ENCODE peak calls at places on chromosomes 3 and 15, in eight cellular contexts. A is SJSA1; I is stomach; Y is CD8-positive, alpha-beta T cell; Q is A549; M is esophagus muscularis mucosa; N is astrocyte; O is fibroblast of lung. X is an unnamed sample. For H3K4me1, the result is how much of the 10 kb centered on the place peaks cover.

GRCh38 chr15:95468820-95469219 is 861.7 kb upstream of the NR2F2 start:
- DNase-seq in O (no peak), I (no peak), Q (no peak), Y (no peak), A (no peak), M (no peak), N (no peak), X (no peak)

GRCh38 chr15:82944840-82945239 is 7.7 kb downstream of the HOMER2 start:
- DNase-seq in O (no peak), I (no peak), A (no peak), M (no peak), Q (no peak), N (peak), Y (no peak), X (no peak)

GRCh38 chr3:173709026-173709425 is 311.5 kb downstream of the NLGN1 start:
- DNase-seq in O (no peak), I (no peak), A (no peak), Q (no peak), M (no peak), N (peak), Y (no peak), X (no peak)

GRCh38 chr3:72996121-72996472 is 514 bp upstream of the PPP4R2 start:
- DNase-seq in Q (no peak), O (no peak), Y (peak), M (no peak), N (no peak), A (no peak), I (no peak), X (peak)

GRCh38 chr15:89845305-89845893 is 30.7 kb upstream of the ANPEP start:
- DNase-seq in Y (no peak), N (peak), A (no peak), M (no peak), I (no peak), Q (peak), O (peak), X (no peak)

GRCh38 chr3:58564456-58565160 is 12.6 kb downstream of the FAM107A start:
- DNase-seq in A (peak), O (peak), N (peak), M (no peak), I (no peak), Y (no peak), Q (no peak), X (no peak)

GRCh38 chr15:74311734-74312444 is 55.6 kb downstream of the CYP11A1 start:
- DNase-seq in Y (no peak), M (no peak), I (no peak), Q (peak), A (peak), O (no peak), N (no peak), X (no peak)

GRCh38 chr3:40623567-40623966 is 98.8 kb downstream of the ZNF621 start:
- DNase-seq in I (no peak), A (no peak), Y (no peak), Q (no peak), M (no peak), N (peak), O (no peak), X (no peak)

GRCh38 chr3:196499061-196499460 is 4.5 kb downstream of the RNF168 start:
- DNase-seq in Y (no peak), N (peak), A (no peak), Q (no peak), M (no peak), O (peak), I (no peak), X (no peak)

GRCh38 chr3:158261371-158261991 is 151.6 kb downstream of the RSRC1 start:
- DNase-seq in Q (no peak), O (no peak), N (no peak), M (no peak), I (no peak), Y (no peak), A (no peak), X (no peak)

GRCh38 chr15:65512807-65513416 is 4.6 kb downstream of the DPP8 start:
- DNase-seq in Q (no peak), A (no peak), Y (peak), I (no peak), N (peak), M (no peak), O (peak), X (peak)

GRCh38 chr3:168040624-168041208 is 55.0 kb downstream of the GOLIM4 start:
- DNase-seq in Y (no peak), O (peak), A (no peak), M (no peak), N (peak), Q (peak), I (no peak), X (no peak)

GRCh38 chr15:87620393-87620792 is 636.1 kb downstream of the NTRK3 start:
- DNase-seq in Q (no peak), A (no peak), M (no peak), N (no peak), I (no peak), O (no peak), Y (no peak), X (no peak)

GRCh38 chr15:71437919-71438318 is 322.6 kb downstream of the THSD4 start:
- DNase-seq in Y (no peak), O (no peak), A (no peak), N (no peak), I (no peak), M (no peak), Q (no peak), X (no peak)

GRCh38 chr15:70636540-70637165 is 126.7 kb downstream of the UACA start:
- DNase-seq in Q (no peak), A (no peak), O (peak), I (no peak), Y (no peak), M (no peak), N (no peak), X (no peak)

GRCh38 chr15:75622505-75622904 is 3.0 kb downstream of the SNUPN start:
- DNase-seq in Q (no peak), N (no peak), O (no peak), I (no peak), M (no peak), A (no peak), Y (no peak), X (peak)

GRCh38 chr3:123385981-123386380 is 62.9 kb downstream of the ADCY5 start:
- DNase-seq in I (no peak), O (peak), Y (no peak), N (peak), A (peak), Q (no peak), M (no peak), X (peak)
- H3K4me1 ChIP-seq in I (under half), O (under half), Y (under half), N (under half), A (half or more), Q (under half), M (half or more), X (under half)

GRCh38 chr3:47889001-47889757 is 86.2 kb downstream of the DHX30 start:
- DNase-seq in O (no peak), Y (no peak), M (no peak), I (no peak), N (no peak), A (no peak), Q (no peak), X (no peak)
- H3K4me1 ChIP-seq in O (under half), Y (under half), M (under half), I (under half), N (under half), A (under half), Q (under half), X (under half)

GRCh38 chr3:37940242-37940908 is 50.2 kb upstream of the VILL start:
- DNase-seq in A (no peak), M (peak), Q (no peak), I (no peak), Y (no peak), N (no peak), O (no peak), X (no peak)
- H3K4me1 ChIP-seq in A (half or more), M (half or more), Q (under half), I (half or more), Y (under half), N (under half), O (under half), X (under half)

DNA sequence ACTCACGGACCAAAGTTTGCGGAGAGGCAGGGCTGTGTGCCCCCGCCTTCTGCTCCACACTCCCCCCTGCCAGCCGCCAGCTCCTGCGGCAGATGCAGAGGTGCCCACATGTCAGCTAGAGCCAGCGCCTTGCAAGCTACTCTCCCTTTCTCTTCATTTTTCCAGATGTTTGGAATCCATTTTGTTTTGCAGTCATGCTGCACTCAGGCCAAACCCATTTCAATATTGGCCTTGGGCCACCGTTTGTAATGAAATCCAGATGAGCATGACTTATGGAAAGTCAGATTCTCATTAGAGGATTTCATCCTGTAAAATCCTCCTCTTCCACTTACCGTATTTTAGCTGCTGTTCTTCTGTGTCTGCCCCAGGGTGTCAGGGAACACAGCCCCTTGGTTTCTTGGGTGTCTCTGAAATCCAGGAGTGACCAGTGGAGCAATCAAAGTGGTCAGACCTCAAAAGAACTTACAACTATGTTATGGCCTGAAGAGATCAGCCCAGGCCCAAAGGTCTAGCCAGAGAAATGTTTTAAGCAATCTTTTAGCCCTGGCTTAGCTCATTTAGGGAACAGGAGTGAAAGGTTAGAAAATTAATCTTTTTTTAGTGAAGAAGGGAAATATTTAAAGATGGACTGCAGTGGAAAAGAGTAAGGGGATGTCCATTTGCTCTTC is 65.8 kb downstream of the AAGAB start:
- DNase-seq in A (no peak), Y (no peak), N (peak), I (no peak), O (peak), M (no peak), Q (no peak), X (peak)
- H3K4me1 ChIP-seq in A (under half), Y (under half), N (under half), I (under half), O (half or more), M (half or more), Q (half or more), X (half or more)

GRCh38 chr3:15323063-15323462 is 9.3 kb downstream of the SH3BP5 start:
- DNase-seq in O (no peak), I (no peak), M (no peak), Q (no peak), Y (no peak), N (no peak), A (no peak), X (peak)
- H3K4me1 ChIP-seq in O (under half), I (under half), M (half or more), Q (under half), Y (under half), N (under half), A (half or more), X (under half)

DNA sequence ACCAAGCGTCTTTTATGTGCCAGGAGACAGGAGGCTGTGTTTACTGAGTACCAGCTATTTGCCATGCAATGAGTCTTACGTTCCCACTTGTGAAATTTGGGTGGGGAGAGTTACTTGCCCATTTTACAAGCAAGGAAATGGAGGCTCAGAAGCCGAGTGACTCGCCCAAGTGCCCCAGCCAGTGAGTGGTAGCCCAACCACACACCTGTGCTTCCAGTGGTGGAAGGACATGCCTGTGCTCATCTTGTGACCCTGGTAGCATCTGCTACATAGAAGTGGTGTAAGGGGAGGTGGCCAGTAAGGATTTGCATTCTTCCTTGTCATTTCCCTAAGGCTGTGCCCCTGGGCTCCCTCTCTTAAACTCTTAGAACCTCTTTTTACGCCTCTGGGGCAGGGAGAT is 49.3 kb downstream of the FBLN2 start:
- DNase-seq in M (no peak), Y (no peak), O (no peak), A (no peak), N (no peak), I (no peak), Q (no peak), X (peak)
- H3K4me1 ChIP-seq in M (under half), Y (under half), O (under half), A (under half), N (under half), I (under half), Q (under half), X (under half)

DNA sequence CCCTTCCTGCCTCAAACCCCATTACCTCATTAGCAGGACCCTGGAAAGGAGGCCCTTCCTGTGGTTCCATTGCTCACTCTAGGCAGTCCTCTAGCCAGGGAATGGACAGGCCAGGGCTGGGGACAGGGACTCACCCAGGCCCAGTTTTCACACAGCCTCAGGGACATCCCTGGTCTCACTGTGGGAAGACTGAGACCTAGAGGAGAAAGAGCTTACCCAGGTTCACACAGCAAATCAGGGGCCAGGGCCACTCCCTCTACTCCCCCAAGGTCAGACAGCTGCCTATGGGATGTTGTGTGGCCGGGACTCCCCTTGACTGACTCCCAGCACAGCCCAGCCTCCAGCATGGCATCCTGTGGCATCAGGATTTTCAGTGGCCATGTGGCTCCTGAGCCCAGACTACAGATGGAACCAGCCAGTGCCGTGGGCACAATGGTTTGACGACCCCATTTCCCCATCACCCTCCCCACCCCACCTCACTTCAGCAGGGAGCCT is 49.3 kb downstream of the ADAMTS7 start:
- DNase-seq in Q (no peak), N (no peak), I (no peak), M (no peak), Y (no peak), A (no peak), O (no peak), X (peak)
- H3K4me1 ChIP-seq in Q (under half), N (under half), I (under half), M (under half), Y (under half), A (under half), O (under half), X (under half)